ENCODE peak calls at places on chromosome 1, in nine cellular contexts. One of them, this sample, is unnamed.

GRCh38 chr1:39411526-39411925 is 79.9 kb upstream of the BMP8A start:
- ATAC-seq in activated naive CD8-positive, alpha-beta T cell treated with anti-CD3 and anti-CD28 coated beads, Interleukin-2, amount 50 U/mL, for 24 hours: no peak
- ATAC-seq in body of pancreas: no peak
- ATAC-seq in naive thymus-derived CD8-positive, alpha-beta T cell: no peak
- ATAC-seq in Right ventricle myocardium inferior: no peak
- ATAC-seq in K562: no peak
- ATAC-seq in activated T-cell treated with anti-CD3 and anti-CD28 coated beads, Interleukin-2, amount 50 U/mL, for 4 hours: no peak
- ATAC-seq in stimulated activated effector memory CD8-positive, alpha-beta T cell treated with anti-CD3 and anti-CD28 coated beads, Interleukin-12 subunit alpha, Interleukin-12 subunit beta, amount 100 ng/mL, for 72 hours: no peak
- ATAC-seq in aorta: no peak
- ATAC-seq in this sample: no peak

GRCh38 chr1:32431736-32432400 is 33.0 kb upstream of the ZBTB8B start:
- ATAC-seq in body of pancreas: no peak
- ATAC-seq in aorta: no peak
- ATAC-seq in K562: no peak
- ATAC-seq in naive thymus-derived CD8-positive, alpha-beta T cell: no peak
- ATAC-seq in activated T-cell treated with anti-CD3 and anti-CD28 coated beads, Interleukin-2, amount 50 U/mL, for 4 hours: no peak
- ATAC-seq in stimulated activated effector memory CD8-positive, alpha-beta T cell treated with anti-CD3 and anti-CD28 coated beads, Interleukin-12 subunit alpha, Interleukin-12 subunit beta, amount 100 ng/mL, for 72 hours: no peak
- ATAC-seq in Right ventricle myocardium inferior: no peak
- ATAC-seq in activated naive CD8-positive, alpha-beta T cell treated with anti-CD3 and anti-CD28 coated beads, Interleukin-2, amount 50 U/mL, for 24 hours: no peak
- ATAC-seq in this sample: peak

GRCh38 chr1:224216380-224216779 is 33.3 kb downstream of the DEGS1 start:
- ATAC-seq in Right ventricle myocardium inferior: no peak
- ATAC-seq in activated T-cell treated with anti-CD3 and anti-CD28 coated beads, Interleukin-2, amount 50 U/mL, for 4 hours: no peak
- ATAC-seq in body of pancreas: no peak
- ATAC-seq in K562: no peak
- ATAC-seq in activated naive CD8-positive, alpha-beta T cell treated with anti-CD3 and anti-CD28 coated beads, Interleukin-2, amount 50 U/mL, for 24 hours: no peak
- ATAC-seq in naive thymus-derived CD8-positive, alpha-beta T cell: no peak
- ATAC-seq in stimulated activated effector memory CD8-positive, alpha-beta T cell treated with anti-CD3 and anti-CD28 coated beads, Interleukin-12 subunit alpha, Interleukin-12 subunit beta, amount 100 ng/mL, for 72 hours: no peak
- ATAC-seq in aorta: no peak
- ATAC-seq in this sample: no peak

GRCh38 chr1:20125091-20125490 is 5.8 kb upstream of the PLA2G2D start:
- ATAC-seq in Right ventricle myocardium inferior: peak
- ATAC-seq in naive thymus-derived CD8-positive, alpha-beta T cell: no peak
- ATAC-seq in activated naive CD8-positive, alpha-beta T cell treated with anti-CD3 and anti-CD28 coated beads, Interleukin-2, amount 50 U/mL, for 24 hours: no peak
- ATAC-seq in stimulated activated effector memory CD8-positive, alpha-beta T cell treated with anti-CD3 and anti-CD28 coated beads, Interleukin-12 subunit alpha, Interleukin-12 subunit beta, amount 100 ng/mL, for 72 hours: peak
- ATAC-seq in aorta: no peak
- ATAC-seq in body of pancreas: no peak
- ATAC-seq in K562: peak
- ATAC-seq in activated T-cell treated with anti-CD3 and anti-CD28 coated beads, Interleukin-2, amount 50 U/mL, for 4 hours: no peak
- ATAC-seq in this sample: peak

GRCh38 chr1:169143351-169143750 is 36.9 kb downstream of the ATP1B1 start:
- ATAC-seq in activated naive CD8-positive, alpha-beta T cell treated with anti-CD3 and anti-CD28 coated beads, Interleukin-2, amount 50 U/mL, for 24 hours: no peak
- ATAC-seq in Right ventricle myocardium inferior: no peak
- ATAC-seq in activated T-cell treated with anti-CD3 and anti-CD28 coated beads, Interleukin-2, amount 50 U/mL, for 4 hours: no peak
- ATAC-seq in body of pancreas: no peak
- ATAC-seq in aorta: no peak
- ATAC-seq in K562: no peak
- ATAC-seq in stimulated activated effector memory CD8-positive, alpha-beta T cell treated with anti-CD3 and anti-CD28 coated beads, Interleukin-12 subunit alpha, Interleukin-12 subunit beta, amount 100 ng/mL, for 72 hours: no peak
- ATAC-seq in naive thymus-derived CD8-positive, alpha-beta T cell: no peak
- ATAC-seq in this sample: no peak

GRCh38 chr1:97623220-97623619 is 297.6 kb downstream of the DPYD start:
- ATAC-seq in activated T-cell treated with anti-CD3 and anti-CD28 coated beads, Interleukin-2, amount 50 U/mL, for 4 hours: no peak
- ATAC-seq in stimulated activated effector memory CD8-positive, alpha-beta T cell treated with anti-CD3 and anti-CD28 coated beads, Interleukin-12 subunit alpha, Interleukin-12 subunit beta, amount 100 ng/mL, for 72 hours: no peak
- ATAC-seq in aorta: no peak
- ATAC-seq in activated naive CD8-positive, alpha-beta T cell treated with anti-CD3 and anti-CD28 coated beads, Interleukin-2, amount 50 U/mL, for 24 hours: no peak
- ATAC-seq in K562: no peak
- ATAC-seq in naive thymus-derived CD8-positive, alpha-beta T cell: no peak
- ATAC-seq in body of pancreas: no peak
- ATAC-seq in Right ventricle myocardium inferior: no peak
- ATAC-seq in this sample: no peak

GRCh38 chr1:228756457-228756856 is 21.2 kb downstream of the RHOU start:
- ATAC-seq in stimulated activated effector memory CD8-positive, alpha-beta T cell treated with anti-CD3 and anti-CD28 coated beads, Interleukin-12 subunit alpha, Interleukin-12 subunit beta, amount 100 ng/mL, for 72 hours: no peak
- ATAC-seq in activated naive CD8-positive, alpha-beta T cell treated with anti-CD3 and anti-CD28 coated beads, Interleukin-2, amount 50 U/mL, for 24 hours: no peak
- ATAC-seq in activated T-cell treated with anti-CD3 and anti-CD28 coated beads, Interleukin-2, amount 50 U/mL, for 4 hours: no peak
- ATAC-seq in K562: no peak
- ATAC-seq in Right ventricle myocardium inferior: no peak
- ATAC-seq in body of pancreas: no peak
- ATAC-seq in naive thymus-derived CD8-positive, alpha-beta T cell: no peak
- ATAC-seq in aorta: no peak
- ATAC-seq in this sample: no peak

GRCh38 chr1:86500731-86501130 is 32.0 kb downstream of the CLCA1 start:
- ATAC-seq in K562: no peak
- ATAC-seq in Right ventricle myocardium inferior: no peak
- ATAC-seq in stimulated activated effector memory CD8-positive, alpha-beta T cell treated with anti-CD3 and anti-CD28 coated beads, Interleukin-12 subunit alpha, Interleukin-12 subunit beta, amount 100 ng/mL, for 72 hours: no peak
- ATAC-seq in activated T-cell treated with anti-CD3 and anti-CD28 coated beads, Interleukin-2, amount 50 U/mL, for 4 hours: no peak
- ATAC-seq in body of pancreas: no peak
- ATAC-seq in aorta: no peak
- ATAC-seq in naive thymus-derived CD8-positive, alpha-beta T cell: no peak
- ATAC-seq in activated naive CD8-positive, alpha-beta T cell treated with anti-CD3 and anti-CD28 coated beads, Interleukin-2, amount 50 U/mL, for 24 hours: no peak
- ATAC-seq in this sample: no peak

GRCh38 chr1:147052143-147052542 is 114.0 kb downstream of the NBPF12 start:
- ATAC-seq in activated T-cell treated with anti-CD3 and anti-CD28 coated beads, Interleukin-2, amount 50 U/mL, for 4 hours: no peak
- ATAC-seq in aorta: no peak
- ATAC-seq in K562: no peak
- ATAC-seq in body of pancreas: no peak
- ATAC-seq in Right ventricle myocardium inferior: no peak
- ATAC-seq in activated naive CD8-positive, alpha-beta T cell treated with anti-CD3 and anti-CD28 coated beads, Interleukin-2, amount 50 U/mL, for 24 hours: no peak
- ATAC-seq in naive thymus-derived CD8-positive, alpha-beta T cell: no peak
- ATAC-seq in stimulated activated effector memory CD8-positive, alpha-beta T cell treated with anti-CD3 and anti-CD28 coated beads, Interleukin-12 subunit alpha, Interleukin-12 subunit beta, amount 100 ng/mL, for 72 hours: no peak
- ATAC-seq in this sample: no peak

This sample was measured in activated T-helper 17 cell treated with anti-CD3 and anti-CD28 coated beads, Interleukin-2, amount 50 U/mL, for 72 hours.